ENCODE peak calls at places on chromosomes 7 and 10, in six cellular contexts. J, E, K, U, F and D are unnamed samples.

GRCh38 chr10:119658274-119658673 is 7.1 kb downstream of the BAG3 start:
- DNase-seq in F (peak), U (peak), E (peak), K (peak), J (peak), D (peak)

GRCh38 chr10:35778344-35778743 is 136.2 kb upstream of the FZD8 start:
- DNase-seq in U (no peak), J (no peak), F (no peak), K (no peak), E (no peak), D (no peak)

GRCh38 chr10:122459586-122460273 is 1.6 kb upstream of the HTRA1 start:
- DNase-seq in U (no peak), J (peak), E (peak), K (no peak), F (no peak), D (peak)

GRCh38 chr10:98006266-98006665 is 24.2 kb downstream of the CRTAC1 start:
- DNase-seq in F (no peak), J (no peak), E (no peak), U (no peak), K (no peak), D (no peak)

GRCh38 chr10:103745264-103746247 is 109.8 kb downstream of the SH3PXD2A start:
- DNase-seq in K (peak), U (no peak), E (no peak), F (no peak), J (no peak), D (no peak)

GRCh38 chr10:50991496-50992355 is 82.6 kb upstream of the PRKG1 start:
- DNase-seq in K (no peak), F (no peak), J (no peak), E (peak), U (peak), D (peak)

GRCh38 chr7:158840604-158841003 is 11.3 kb upstream of the ESYT2 start:
- DNase-seq in K (no peak), J (no peak), U (no peak), E (no peak), F (no peak), D (no peak)

GRCh38 chr10:80664071-80664680 is 126.5 kb downstream of the SH2D4B start:
- DNase-seq in F (peak), K (no peak), E (peak), J (peak), U (peak), D (peak)

GRCh38 chr7:138429577-138430250 is 30.3 kb upstream of the TRIM24 start:
- DNase-seq in F (no peak), J (no peak), K (no peak), U (no peak), E (no peak), D (no peak)

GRCh38 chr10:94088926-94089381 is 95.2 kb downstream of the PLCE1 start:
- DNase-seq in K (no peak), U (no peak), F (no peak), J (no peak), E (peak), D (peak)

GRCh38 chr10:4804505-4804904 is 21.5 kb upstream of the AKR1E2 start:
- DNase-seq in K (no peak), J (no peak), E (no peak), F (no peak), U (no peak), D (no peak)

GRCh38 chr10:73591935-73592699 is 975 bp upstream of the USP54 start:
- DNase-seq in U (peak), F (peak), K (peak), E (no peak), J (no peak), D (peak)

GRCh38 chr10:26453850-26454249 is 15.7 kb downstream of the APBB1IP start:
- DNase-seq in E (no peak), U (no peak), J (no peak), F (no peak), K (no peak), D (no peak)

GRCh38 chr7:1291040-1291689 is 58.5 kb downstream of the UNCX start:
- DNase-seq in K (no peak), U (no peak), F (no peak), J (no peak), E (no peak), D (no peak)

GRCh38 chr10:113665806-113666354 is 2.0 kb upstream of the NRAP start:
- DNase-seq in K (peak), J (peak), F (no peak), E (no peak), U (peak), D (peak)

GRCh38 chr7:113635492-113635891 is 283.3 kb downstream of the PPP1R3A start:
- DNase-seq in J (no peak), F (no peak), E (no peak), K (no peak), U (no peak), D (no peak)

GRCh38 chr10:27100800-27101347 is 580 bp upstream of the ANKRD26 start:
- DNase-seq in F (no peak), J (no peak), E (no peak), K (no peak), U (peak), D (no peak)

GRCh38 chr7:156152380-156152779 is 340.1 kb upstream of the SHH start:
- DNase-seq in K (no peak), E (no peak), U (peak), F (no peak), J (no peak), D (no peak)

GRCh38 chr10:3538291-3538849 is 246.6 kb downstream of the KLF6 start:
- DNase-seq in K (no peak), F (no peak), J (no peak), E (no peak), U (no peak), D (no peak)

GRCh38 chr7:51219261-51219988 is 97.2 kb downstream of the COBL start:
- DNase-seq in J (no peak), F (no peak), E (no peak), K (no peak), U (no peak), D (no peak)

GRCh38 chr7:324011-324410 is 34.0 kb downstream of the FOXL3 start:
- DNase-seq in K (no peak), U (no peak), E (no peak), J (no peak), F (no peak), D (no peak)

GRCh38 chr10:62639139-62639538 is 165.4 kb upstream of the ADO start:
- DNase-seq in E (no peak), K (no peak), U (no peak), J (no peak), F (no peak), D (no peak)

GRCh38 chr7:69728299-69728698 is 130.0 kb downstream of the AUTS2 start:
- DNase-seq in J (no peak), U (no peak), K (no peak), F (no peak), E (no peak), D (no peak)

GRCh38 chr7:3234851-3235250 is 66.2 kb upstream of the SDK1 start:
- DNase-seq in J (no peak), F (no peak), E (no peak), U (no peak), K (no peak), D (no peak)

GRCh38 chr10:90804354-90804753 is 53.5 kb downstream of the HTR7 start:
- DNase-seq in E (no peak), K (no peak), J (no peak), U (no peak), F (no peak), D (no peak)

GRCh38 chr7:37230221-37230620 is 218.4 kb downstream of the ELMO1 start:
- DNase-seq in E (no peak), K (no peak), U (peak), J (no peak), F (no peak), D (peak)

GRCh38 chr7:42192072-42192471 is 44.9 kb downstream of the GLI3 start:
- DNase-seq in J (no peak), F (no peak), U (no peak), K (no peak), E (no peak), D (no peak)

GRCh38 chr10:112374724-112375541 is 1.0 kb downstream of the ACSL5 start:
- DNase-seq in E (no peak), J (no peak), K (peak), U (no peak), F (no peak), D (peak)

GRCh38 chr10:89480047-89480446 is 55.3 kb downstream of the SLC16A12 start:
- DNase-seq in J (no peak), U (peak), E (no peak), F (no peak), K (no peak), D (no peak)

GRCh38 chr10:3465406-3465891 is 292.9 kb upstream of the PITRM1 start:
- DNase-seq in K (no peak), F (no peak), E (no peak), U (no peak), J (no peak), D (no peak)

GRCh38 chr7:152313879-152314604 is 121.8 kb downstream of the KMT2C start:
- DNase-seq in U (peak), J (peak), F (peak), E (no peak), K (peak), D (peak)

GRCh38 chr10:97080051-97080776 is 105.5 kb downstream of the SLIT1 start:
- DNase-seq in U (no peak), J (no peak), E (no peak), K (no peak), F (no peak), D (no peak)

GRCh38 chr10:121637437-121637836 is 39.2 kb upstream of the FGFR2 start:
- DNase-seq in U (no peak), E (no peak), J (no peak), K (no peak), F (no peak), D (no peak)

GRCh38 chr7:115229401-115230083 is 307.6 kb downstream of the MDFIC start:
- DNase-seq in E (no peak), F (no peak), J (peak), U (no peak), K (no peak), D (no peak)

DNA sequence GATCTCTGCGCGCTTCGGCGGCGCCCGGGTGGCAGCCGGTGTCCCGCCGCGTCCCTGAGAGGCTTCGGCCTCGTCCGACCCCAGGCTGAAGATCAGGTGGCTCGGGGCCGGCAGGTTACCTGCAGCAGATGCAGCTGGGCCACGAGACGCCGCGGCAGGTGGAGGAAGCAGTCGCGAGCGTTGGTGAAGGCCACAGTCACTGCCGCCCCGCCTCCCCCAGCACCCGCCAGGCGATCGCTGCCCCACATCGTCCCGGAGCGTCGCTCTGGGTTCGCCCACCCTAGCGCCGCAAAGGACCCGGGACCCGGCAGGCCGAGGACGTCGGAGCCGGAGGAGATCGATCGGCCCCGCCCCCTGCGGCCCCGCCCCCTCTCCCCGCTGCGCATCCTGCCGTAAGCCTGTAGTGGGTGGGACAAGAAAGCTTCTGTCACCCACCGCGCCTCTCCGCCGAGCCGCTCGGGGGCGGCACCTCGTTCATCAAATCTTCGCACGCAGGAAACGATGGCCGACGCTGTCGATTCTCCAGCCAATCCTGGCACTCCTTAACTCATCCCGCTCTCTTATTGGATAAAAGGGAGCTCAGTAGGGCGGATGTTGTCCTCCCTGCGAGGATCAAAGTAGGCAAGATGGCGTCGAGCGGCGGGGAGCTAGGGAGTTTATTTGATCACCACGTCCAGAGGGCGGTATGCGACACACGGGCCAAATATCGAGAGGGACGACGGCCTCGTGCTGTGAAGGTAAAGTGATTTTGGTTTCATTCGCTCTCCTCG is at the start of the genes PEX1 and RBM48:
- DNase-seq in E (peak), K (peak), J (peak), F (peak), U (peak), D (peak)
- TF ChIP-seq CTCF in E (peak), K (peak), J (no peak), F (peak), U (no peak), D (peak)

DNA sequence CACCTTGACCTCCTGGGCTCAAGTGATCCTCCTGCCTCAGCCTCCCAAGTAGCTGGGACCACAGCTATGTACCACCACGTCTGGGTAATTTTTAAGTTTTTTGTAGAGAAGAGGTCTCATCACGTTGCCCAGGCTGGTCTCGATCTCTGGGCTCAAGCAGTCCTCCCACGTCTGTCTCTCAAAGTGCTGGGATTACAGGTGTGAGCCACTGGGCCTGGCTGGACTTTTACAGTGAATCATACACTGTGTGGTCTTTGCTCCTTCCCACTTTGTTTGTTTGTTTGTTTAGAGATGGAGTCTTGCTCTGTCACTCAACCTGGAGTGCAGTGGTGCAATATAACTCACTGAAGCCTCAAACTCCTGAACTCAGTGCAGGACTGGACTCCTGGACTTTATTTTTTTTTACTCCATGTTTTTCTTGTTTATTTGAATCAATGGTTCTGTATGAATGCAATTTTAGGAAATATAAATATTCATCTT is 12.5 kb downstream of the PPIA start:
- DNase-seq in F (no peak), J (no peak), K (peak), E (no peak), U (no peak), D (no peak)
- H3K4me3 ChIP-seq in F (no peak), J (no peak), K (no peak), E (no peak), U (no peak), D (no peak)

GRCh38 chr7:130381468-130382312 is 1.4 kb downstream of the CPA1 start:
- DNase-seq in J (no peak), F (no peak), U (no peak), E (no peak), K (no peak), D (no peak)
- TF ChIP-seq CTCF in J (peak), F (peak), U (no peak), E (no peak), K (no peak), D (peak)

GRCh38 chr10:114767101-114767588 is 54.4 kb upstream of the FHIP2A start:
- DNase-seq in E (no peak), K (no peak), F (peak), U (peak), J (no peak), D (no peak)
- H3K4me3 ChIP-seq in E (peak), K (peak), F (peak), U (peak), J (peak), D (peak)

GRCh38 chr10:45000138-45000763 is 472 bp upstream of the ZNF22 start:
- DNase-seq in E (peak), K (peak), F (no peak), J (no peak), U (no peak), D (peak)

GRCh38 chr10:45004661-45005060 is 3.9 kb downstream of the ZNF22 start:
- DNase-seq in U (no peak), J (no peak), F (no peak), K (no peak), E (no peak), D (no peak)

GRCh38 chr10:45000764-45001381 is at the start of gene ZNF22:
- DNase-seq in K (peak), E (peak), J (no peak), U (peak), F (peak), D (peak)

GRCh38 chr10:45003432-45004000 is 2.8 kb downstream of the ZNF22 start:
- DNase-seq in E (no peak), K (no peak), U (no peak), F (no peak), J (no peak), D (no peak)

GRCh38 chr10:45001382-45002148 is 842 bp downstream of the ZNF22 start:
- DNase-seq in E (no peak), J (no peak), F (peak), U (peak), K (peak), D (peak)
- TF ChIP-seq CTCF in E (no peak), J (peak), F (no peak), U (peak), K (peak), D (peak)

DNA sequence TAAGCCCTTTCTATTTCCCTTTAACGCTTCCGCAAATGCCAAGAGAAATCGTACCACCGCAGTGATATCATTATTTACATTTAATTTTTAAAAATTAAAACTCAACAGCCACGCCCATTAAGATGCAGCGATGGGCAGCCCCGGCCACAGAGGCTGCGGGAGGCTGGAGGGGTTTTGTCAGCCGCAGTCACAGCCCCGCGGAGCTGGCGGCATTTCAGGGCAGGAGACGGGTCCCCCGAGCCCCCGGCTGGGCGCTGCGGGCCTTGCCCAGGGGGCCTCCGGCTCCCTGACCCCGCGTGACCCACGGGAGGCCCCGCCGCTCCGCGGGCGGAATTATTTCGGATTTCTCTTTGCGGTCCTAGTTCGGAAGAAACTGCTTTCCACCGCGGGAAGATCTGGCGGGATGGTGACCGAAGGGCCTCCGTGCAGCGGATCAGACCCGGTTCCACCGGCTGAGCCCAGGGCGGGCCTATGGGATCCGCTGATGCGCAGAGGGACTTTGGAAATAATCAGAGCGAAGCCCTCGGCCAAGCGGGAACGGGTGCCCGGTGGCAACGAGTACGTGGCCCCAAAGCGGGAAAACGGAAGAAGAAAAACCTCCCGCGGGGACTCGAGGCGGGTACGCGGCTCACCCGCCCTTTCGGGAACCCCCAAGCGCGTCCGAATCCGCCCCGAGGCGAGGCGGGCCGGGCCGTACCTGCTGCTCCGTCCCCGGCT is 1.9 kb downstream of the NKX6-2 start:
- DNase-seq in E (no peak), U (no peak), K (no peak), F (no peak), J (no peak), D (no peak)
- H3K4me3 ChIP-seq in E (no peak), U (no peak), K (no peak), F (no peak), J (no peak), D (no peak)

DNA sequence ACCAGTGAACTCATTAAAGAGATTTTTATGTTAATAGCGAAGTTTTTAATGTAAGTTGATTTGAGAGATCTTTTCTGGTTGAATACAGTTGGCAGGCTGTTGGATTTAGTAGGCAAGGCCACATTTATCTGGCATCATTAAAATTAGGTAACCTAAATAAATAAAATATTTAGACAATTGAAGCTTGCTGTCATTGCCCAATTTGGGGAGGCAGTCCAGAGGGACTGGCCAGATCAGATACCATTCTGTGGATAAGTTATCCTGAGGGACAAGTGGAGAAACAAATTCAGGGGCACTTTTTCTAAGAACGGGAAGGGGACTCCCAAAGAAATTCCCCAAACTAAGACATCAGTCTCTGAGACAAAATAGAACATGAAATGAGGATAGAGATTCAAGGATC is 397.8 kb downstream of the GFRA1 start:
- DNase-seq in E (no peak), J (no peak), U (no peak), F (no peak), K (no peak), D (no peak)
- TF ChIP-seq CTCF in E (no peak), J (no peak), U (no peak), F (no peak), K (no peak), D (no peak)

DNA sequence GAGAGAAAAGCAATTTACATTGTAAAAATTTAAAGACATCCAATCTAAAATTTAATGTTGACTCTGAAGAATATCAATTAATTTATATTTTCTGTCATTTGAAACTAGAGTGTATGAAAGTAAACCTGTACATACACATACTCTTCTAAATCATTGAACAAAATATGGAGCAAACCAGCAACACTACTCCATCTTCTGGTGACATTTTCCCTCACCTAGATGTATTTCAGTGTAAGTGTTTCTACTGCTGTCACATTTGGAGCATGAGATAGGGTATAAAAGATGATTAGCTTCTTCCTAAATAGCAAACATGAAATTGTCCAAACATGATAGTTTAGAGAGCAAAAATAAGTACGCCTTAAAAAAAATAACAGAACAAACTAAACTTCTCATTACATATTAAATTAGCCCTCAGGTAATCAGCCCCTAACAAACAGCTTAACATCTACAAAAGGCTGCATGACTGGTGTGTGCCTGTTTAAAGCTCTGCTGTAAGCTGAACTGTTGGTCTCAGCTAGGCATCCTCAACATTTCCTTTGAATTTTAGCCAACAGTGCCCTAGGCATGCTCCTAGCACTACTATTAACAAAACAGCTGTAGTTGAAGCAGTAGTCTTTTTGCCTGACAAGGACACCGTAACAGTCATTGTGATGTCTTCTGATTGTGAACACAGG is 189.8 kb downstream of the CTNNA3 start:
- DNase-seq in U (no peak), F (no peak), E (no peak), K (no peak), J (no peak), D (no peak)
- H3K4me3 ChIP-seq in U (no peak), F (no peak), E (no peak), K (no peak), J (no peak), D (no peak)